ENCODE peak calls at places on chromosomes 13 and 19, in five cellular contexts. D, O, Y, P and Z are unnamed samples.

GRCh38 chr13:25494708-25495411 is 123.1 kb downstream of the ATP8A2 start:
- DNase-seq in O (no peak), P (no peak), D (no peak), Y (no peak), Z (no peak)

GRCh38 chr19:48513289-48514122 is 1.9 kb upstream of the LMTK3 start:
- DNase-seq in D (peak), Y (peak), P (peak), O (peak), Z (peak)

GRCh38 chr19:51114087-51114714 is 6.0 kb upstream of the CTU1 start:
- DNase-seq in D (no peak), Y (no peak), P (no peak), O (no peak), Z (no peak)

GRCh38 chr13:113905942-113906341 is 42.1 kb upstream of the GAS6 start:
- DNase-seq in D (no peak), O (no peak), P (peak), Y (no peak), Z (no peak)

GRCh38 chr19:30722801-30723200 is 350.6 kb downstream of the ZNF536 start:
- DNase-seq in P (no peak), O (no peak), D (no peak), Y (no peak), Z (no peak)

GRCh38 chr19:56637976-56638555 is 4.9 kb upstream of the SMIM17 start:
- DNase-seq in O (peak), D (peak), P (peak), Y (peak), Z (peak)

GRCh38 chr13:44648392-44649117 is 72.4 kb upstream of the TSC22D1 start:
- DNase-seq in O (no peak), P (no peak), D (peak), Y (peak), Z (peak)

GRCh38 chr13:60351326-60351725 is 45.7 kb upstream of the TDRD3 start:
- DNase-seq in D (peak), O (no peak), P (no peak), Y (peak), Z (peak)

GRCh38 chr13:46521921-46522691 is 30.9 kb upstream of the LRCH1 start:
- DNase-seq in P (no peak), Y (no peak), D (no peak), O (no peak), Z (no peak)

GRCh38 chr13:42762917-42763316 is 18.5 kb upstream of the FAM216B start:
- DNase-seq in O (no peak), Y (peak), D (peak), P (no peak), Z (peak)

GRCh38 chr13:38213307-38213706 is 136.3 kb upstream of the UFM1 start:
- DNase-seq in P (no peak), Y (no peak), O (no peak), D (peak), Z (peak)

GRCh38 chr19:23440791-23441190 is 45.5 kb upstream of the ZNF91 start:
- DNase-seq in Y (no peak), O (no peak), D (no peak), P (no peak), Z (no peak)

GRCh38 chr13:113958373-113958772 is 15.5 kb downstream of the C13orf46 start:
- DNase-seq in Y (no peak), O (no peak), P (no peak), D (no peak), Z (no peak)

GRCh38 chr19:7556696-7557315 is 21.3 kb downstream of the PNPLA6 start:
- DNase-seq in Y (no peak), P (no peak), D (no peak), O (no peak), Z (no peak)

GRCh38 chr19:40512473-40513344 is 45.9 kb downstream of the SPTBN4 start:
- DNase-seq in Y (peak), O (peak), D (peak), P (peak), Z (peak)

GRCh38 chr19:493391-494170 is 2.7 kb upstream of the MADCAM1 start:
- DNase-seq in O (no peak), Y (no peak), P (no peak), D (no peak), Z (no peak)

GRCh38 chr13:51278426-51279130 is 56.4 kb downstream of the FAM124A start:
- DNase-seq in D (no peak), Y (no peak), P (no peak), O (no peak), Z (no peak)

GRCh38 chr13:44364601-44365000 is 9.0 kb upstream of the SERP2 start:
- DNase-seq in Y (peak), D (peak), P (no peak), O (peak), Z (no peak)

GRCh38 chr19:16216744-16217670 is 19.3 kb downstream of the AP1M1 start:
- DNase-seq in O (no peak), P (no peak), D (no peak), Y (no peak), Z (no peak)

GRCh38 chr19:4589579-4590410 is 30.3 kb upstream of the SEMA6B start:
- DNase-seq in P (no peak), Y (no peak), D (no peak), O (peak), Z (no peak)

GRCh38 chr13:40595693-40596092 is 70.7 kb downstream of the FOXO1 start:
- DNase-seq in O (no peak), Y (peak), P (no peak), D (peak), Z (peak)

GRCh38 chr13:41588899-41589298 is 131.5 kb downstream of the RGCC start:
- DNase-seq in D (peak), P (no peak), O (no peak), Y (peak), Z (peak)

GRCh38 chr13:105464249-105464648 is 1071.2 kb downstream of the EFNB2 start:
- DNase-seq in D (peak), O (no peak), Y (no peak), P (no peak), Z (peak)

GRCh38 chr19:52231154-52231565 is 38.2 kb upstream of the ZNF766 start:
- DNase-seq in P (no peak), Y (no peak), O (no peak), D (peak), Z (peak)

GRCh38 chr13:111177803-111178389 is 62.8 kb downstream of the ARHGEF7 start:
- DNase-seq in P (no peak), D (peak), O (no peak), Y (peak), Z (peak)
- H3K4me3 ChIP-seq in P (no peak), D (no peak), O (no peak), Y (no peak), Z (no peak)

GRCh38 chr13:32031025-32031814 is at the start of gene FRY:
- DNase-seq in P (peak), D (peak), Y (peak), O (peak), Z (peak)
- TF ChIP-seq CTCF in P (no peak), D (peak), Y (peak), O (peak), Z (peak)

GRCh38 chr13:75153386-75153785 is 328.6 kb downstream of the TBC1D4 start:
- DNase-seq in D (no peak), Y (no peak), O (no peak), P (no peak), Z (peak)
- H3K4me3 ChIP-seq in D (no peak), Y (no peak), O (no peak), P (no peak), Z (no peak)

GRCh38 chr19:18488403-18488723 is 33.5 kb downstream of the ELL start:
- DNase-seq in O (no peak), P (no peak), D (no peak), Y (peak), Z (peak)
- TF ChIP-seq CTCF in O (no peak), P (peak), D (peak), Y (peak), Z (peak)